ENCODE peak calls at places on chromosomes 11 and 22, in ten cellular contexts. L is progenitor cell of endocrine pancreas; H is Daoy; M is naive thymus-derived CD4-positive, alpha-beta T cell; Q is T-helper 1 cell; Y is NCI-H1105 treated with DMSO at 0.1 percent for 48 hours; U is activated CD8-positive, alpha-beta T cell treated with anti-CD3 and anti-CD28 coated beads for 36 hours; Z is caudate nucleus; F is activated CD4-positive, alpha-beta T cell treated with anti-CD3 and anti-CD28 coated beads, Interleukin-2, amount 50 U/mL, for 48 hours; X is HCEC 1CT. K is an unnamed sample.

GRCh38 chr11:116231540-116231939 is 541.2 kb downstream of the BUD13 start:
- DNase-seq in L (no peak), H (no peak), M (no peak), Q (no peak), Y (no peak), U (no peak), Z (no peak), F (no peak), X (no peak), K (no peak)

GRCh38 chr22:36951746-36952145 is 38.3 kb downstream of the CSF2RB start:
- DNase-seq in L (no peak), H (no peak), M (no peak), Q (no peak), Y (no peak), U (no peak), Z (no peak), F (no peak), X (no peak), K (no peak)

GRCh38 chr11:9003573-9004309 is at the start of gene NRIP3:
- DNase-seq in L (peak; percentile 56), H (peak; percentile 82), M (peak; percentile 86), Q (peak; percentile 79), Y (peak; percentile 60), U (peak; percentile 74), Z (peak; percentile 41), F (peak; percentile 64), X (peak; percentile 23), K (peak; percentile 30)

GRCh38 chr11:45141171-45141570 is 5.3 kb upstream of the PRDM11 start:
- DNase-seq in L (no peak), H (no peak), M (no peak), Q (no peak), Y (no peak), U (peak; percentile 70), Z (no peak), F (no peak), X (no peak), K (no peak)

GRCh38 chr11:131582021-131582531 is 211.7 kb downstream of the NTM start:
- DNase-seq in L (no peak), H (no peak), M (no peak), Q (no peak), Y (no peak), U (no peak), Z (no peak), F (no peak), X (no peak), K (no peak)

GRCh38 chr11:32729976-32730375 is 64.5 kb downstream of the CCDC73 start:
- DNase-seq in L (no peak), H (no peak), M (no peak), Q (no peak), Y (no peak), U (no peak), Z (no peak), F (no peak), X (no peak), K (no peak)

GRCh38 chr11:63738720-63739360 is 29.7 kb downstream of the ZFTA start:
- DNase-seq in L (peak; percentile 49), H (peak; percentile 61), M (peak; percentile 37), Q (peak; percentile 62), Y (peak; percentile 60), U (peak; percentile 86), Z (peak; percentile 88), F (peak; percentile 74), X (peak; percentile 64), K (peak; percentile 17)

GRCh38 chr11:68872216-68873003 is 30.7 kb upstream of the CPT1A start:
- DNase-seq in L (no peak), H (peak; percentile 28), M (no peak), Q (no peak), Y (no peak), U (no peak), Z (no peak), F (no peak), X (no peak), K (no peak)

GRCh38 chr22:43118024-43118849 is 7.7 kb downstream of the BIK start:
- DNase-seq in L (no peak), H (no peak), M (no peak), Q (no peak), Y (no peak), U (no peak), Z (no peak), F (no peak), X (no peak), K (no peak)

GRCh38 chr11:10388096-10388495 is 67.0 kb upstream of the AMPD3 start:
- DNase-seq in L (no peak), H (no peak), M (no peak), Q (no peak), Y (no peak), U (no peak), Z (no peak), F (no peak), X (no peak), K (no peak)

GRCh38 chr11:763073-763463 is 14.2 kb downstream of the GATD1 start:
- DNase-seq in L (no peak), H (no peak), M (no peak), Q (no peak), Y (peak; percentile 60), U (no peak), Z (no peak), F (no peak), X (no peak), K (no peak)

GRCh38 chr11:123564225-123564624 is 90.2 kb downstream of the SCN3B start:
- DNase-seq in L (no peak), H (no peak), M (no peak), Q (no peak), Y (no peak), U (no peak), Z (no peak), F (no peak), X (no peak), K (no peak)

GRCh38 chr22:28373841-28374240 is 305.8 kb downstream of the TTC28 start:
- DNase-seq in L (no peak), H (no peak), M (no peak), Q (no peak), Y (no peak), U (no peak), Z (no peak), F (no peak), X (peak; percentile 71), K (no peak)

GRCh38 chr11:72585762-72586590 is 88.2 kb downstream of the PDE2A start:
- DNase-seq in L (peak; percentile 63), H (peak; percentile 55), M (peak; percentile 61), Q (peak; percentile 64), Y (peak; percentile 52), U (peak; percentile 72), Z (peak; percentile 67), F (peak; percentile 56), X (peak; percentile 31), K (peak; percentile 58)

GRCh38 chr11:57460017-57460755 is at the start of gene RTN4RL2:
- DNase-seq in L (peak; percentile 51), H (peak; percentile 78), M (no peak), Q (no peak), Y (peak; percentile 50), U (peak; percentile 71), Z (no peak), F (peak; percentile 63), X (peak; percentile 61), K (no peak)

GRCh38 chr11:126212089-126212660 is 593 bp downstream of the FAM118B start:
- DNase-seq in L (no peak), H (no peak), M (no peak), Q (no peak), Y (no peak), U (no peak), Z (no peak), F (no peak), X (peak; percentile 4), K (no peak)

GRCh38 chr11:63564056-63564784 is 1.0 kb upstream of the PLAAT2 start:
- DNase-seq in L (no peak), H (no peak), M (no peak), Q (no peak), Y (peak; percentile 51), U (peak; percentile 55), Z (peak; percentile 10), F (no peak), X (no peak), K (no peak)

GRCh38 chr11:46361283-46362145 is 14.3 kb downstream of the DGKZ start:
- DNase-seq in L (no peak), H (no peak), M (peak; percentile 81), Q (peak; percentile 50), Y (no peak), U (peak; percentile 85), Z (peak; percentile 78), F (peak; percentile 69), X (no peak), K (peak; percentile 30)

GRCh38 chr22:32621656-32622003 is 147.0 kb downstream of the FBXO7 start:
- DNase-seq in L (no peak), H (no peak), M (no peak), Q (no peak), Y (no peak), U (no peak), Z (no peak), F (no peak), X (no peak), K (no peak)

GRCh38 chr11:94636388-94636787 is 69.2 kb downstream of the PIWIL4 start:
- DNase-seq in L (no peak), H (no peak), M (no peak), Q (no peak), Y (no peak), U (no peak), Z (no peak), F (no peak), X (no peak), K (no peak)

GRCh38 chr11:99020324-99021225 is at the start of gene CNTN5:
- DNase-seq in L (peak; percentile 49), H (peak; percentile 42), M (no peak), Q (no peak), Y (peak; percentile 86), U (peak; percentile 33), Z (peak; percentile 66), F (peak; percentile 9), X (peak; percentile 34), K (no peak)